ENCODE peak calls at places on chromosome X, in eight cellular contexts. T is T-helper 1 cell, M is GM03348, O is IMR-90, F is GM18507, B is AG20443, V is pons, C is immature natural killer cell. L is an unnamed sample.

GRCh38 chrX:153631346-153631745 is 15.7 kb upstream of the DUSP9 start:
- DNase-seq in F (no peak), T (no peak), O (no peak), M (no peak), V (no peak), C (no peak), B (no peak), L (no peak)

GRCh38 chrX:46374371-46374770 is 170.8 kb downstream of the ZNF674 start:
- DNase-seq in O (no peak), F (no peak), M (no peak), V (no peak), B (no peak), C (no peak), T (no peak), L (no peak)

GRCh38 chrX:1182211-1182610 is 30.2 kb downstream of the CRLF2 start:
- DNase-seq in V (no peak), O (no peak), B (no peak), T (no peak), M (no peak), C (no peak), F (no peak), L (no peak)

GRCh38 chrX:113980953-113981352 is 602.9 kb upstream of the HTR2C start:
- DNase-seq in O (no peak), B (no peak), V (peak; percentile 31), T (no peak), M (no peak), C (no peak), F (no peak), L (no peak)

GRCh38 chrX:17187301-17187836 is 187.6 kb upstream of the NHS start:
- DNase-seq in F (no peak), C (no peak), V (peak; percentile 4), B (peak; percentile 5), T (no peak), M (no peak), O (no peak), L (no peak)

GRCh38 chrX:106484233-106484632 is 127.5 kb upstream of the RADX start:
- DNase-seq in O (no peak), V (no peak), C (peak; percentile 46), T (no peak), F (peak; percentile 0), B (no peak), M (no peak), L (no peak)

GRCh38 chrX:50100188-50100587 is 100.6 kb downstream of the AKAP4 start:
- DNase-seq in O (no peak), M (peak; percentile 4), V (peak; percentile 14), T (no peak), C (peak; percentile 43), F (no peak), B (peak; percentile 8), L (no peak)

GRCh38 chrX:9352683-9353430 is 112.0 kb upstream of the TBL1X start:
- DNase-seq in T (no peak), B (peak; percentile 30), F (no peak), V (peak; percentile 48), M (peak; percentile 54), C (peak; percentile 73), O (peak; percentile 75), L (peak; percentile 9)

GRCh38 chrX:66110112-66110511 is 53.9 kb upstream of the HEPH start:
- DNase-seq in V (peak; percentile 3), C (peak; percentile 36), F (no peak), O (peak; percentile 8), B (peak; percentile 31), T (no peak), M (peak; percentile 5), L (peak; percentile 10)

GRCh38 chrX:65035451-65035779 is 59.2 kb upstream of the ZC4H2 start:
- DNase-seq in O (peak; percentile 21), F (no peak), V (no peak), B (no peak), M (peak; percentile 53), T (no peak), C (no peak), L (no peak)

GRCh38 chrX:36908801-36909403 is 99.3 kb upstream of the FAM47C start:
- DNase-seq in C (no peak), V (peak; percentile 20), T (no peak), F (no peak), B (peak; percentile 20), O (peak; percentile 29), M (peak; percentile 13), L (peak; percentile 14)

GRCh38 chrX:37958493-37959211 is 47.7 kb upstream of the SYTL5 start:
- DNase-seq in C (no peak), V (no peak), T (no peak), M (no peak), O (peak; percentile 1), F (no peak), B (peak; percentile 10), L (peak; percentile 77)

GRCh38 chrX:7574325-7574724 is 268.6 kb upstream of the VCX start:
- DNase-seq in M (peak; percentile 1), B (peak; percentile 3), F (no peak), O (no peak), T (no peak), V (no peak), C (no peak), L (peak; percentile 52)

GRCh38 chrX:136692271-136692670 is 44.3 kb downstream of the CD40LG start:
- DNase-seq in M (no peak), O (no peak), T (no peak), C (no peak), V (no peak), B (no peak), F (no peak), L (no peak)

GRCh38 chrX:135625995-135626394 is 87.4 kb upstream of the CT45A1 start:
- DNase-seq in T (no peak), C (no peak), V (peak; percentile 1), F (no peak), M (no peak), O (no peak), B (no peak), L (no peak)

GRCh38 chrX:134761788-134762187 is 103.5 kb upstream of the PLAC1 start:
- DNase-seq in C (no peak), M (peak; percentile 20), F (no peak), T (no peak), B (peak; percentile 19), O (no peak), V (no peak), L (peak; percentile 20)

GRCh38 chrX:1440506-1440905 is 12.2 kb downstream of the ASMTL start:
- DNase-seq in M (no peak), T (no peak), F (no peak), O (no peak), B (no peak), V (no peak), C (no peak), L (no peak)

GRCh38 chrX:106670631-106671030 is 55.9 kb upstream of the RNF128 start:
- DNase-seq in T (no peak), V (no peak), C (no peak), O (peak; percentile 52), B (no peak), M (peak; percentile 6), F (no peak), L (peak; percentile 18)

GRCh38 chrX:117510453-117510852 is 606.2 kb downstream of the KLHL13 start:
- DNase-seq in M (no peak), F (no peak), C (no peak), O (no peak), T (no peak), B (no peak), V (peak; percentile 58), L (no peak)

GRCh38 chrX:150570512-150570911 is 2.1 kb downstream of the MTM1 start:
- DNase-seq in B (no peak), F (no peak), M (no peak), V (no peak), T (no peak), O (no peak), C (no peak), L (no peak)

GRCh38 chrX:16822723-16823122 is 36.5 kb downstream of the TXLNG start:
- DNase-seq in M (peak; percentile 46), B (peak; percentile 66), O (peak; percentile 79), T (no peak), C (no peak), V (no peak), F (no peak), L (peak; percentile 4)

GRCh38 chrX:69424161-69424560 is 80.0 kb upstream of the NALF2 start:
- DNase-seq in V (peak; percentile 1), F (no peak), T (no peak), O (peak; percentile 16), C (no peak), B (peak; percentile 6), M (peak; percentile 16), L (no peak)

GRCh38 chrX:118254611-118255010 is 91.3 kb upstream of the WDR44 start:
- DNase-seq in V (peak; percentile 35), C (peak; percentile 18), O (peak; percentile 57), F (no peak), B (peak; percentile 31), T (no peak), M (peak; percentile 39), L (peak; percentile 33)

GRCh38 chrX:50586407-50586806 is 115.8 kb upstream of the DGKK start:
- DNase-seq in F (no peak), O (no peak), M (no peak), B (no peak), V (no peak), C (no peak), T (no peak), L (no peak)

GRCh38 chrX:143669395-143669794 is 33.5 kb upstream of the SLITRK4 start:
- DNase-seq in C (no peak), M (peak; percentile 5), F (no peak), B (peak; percentile 4), O (no peak), T (no peak), V (peak; percentile 4), L (peak; percentile 31)

GRCh38 chrX:63959975-63960374 is 175.0 kb upstream of the ARHGEF9 start:
- DNase-seq in V (no peak), C (no peak), F (no peak), M (no peak), T (no peak), B (no peak), O (no peak), L (no peak)

GRCh38 chrX:15373986-15374385 is 10.2 kb downstream of the VEGFD start:
- DNase-seq in M (no peak), V (no peak), F (no peak), T (no peak), O (peak; percentile 38), C (no peak), B (no peak), L (no peak)

GRCh38 chrX:148620023-148620422 is 119.6 kb downstream of the AFF2 start:
- DNase-seq in C (no peak), M (no peak), T (no peak), O (no peak), F (no peak), B (peak; percentile 4), V (no peak), L (peak; percentile 16)

GRCh38 chrX:31319586-31319985 is 247.7 kb upstream of the FTHL17 start:
- DNase-seq in B (no peak), C (no peak), V (no peak), M (no peak), F (no peak), O (no peak), T (no peak), L (no peak)

GRCh38 chrX:138298268-138298667 is 413.2 kb downstream of the FGF13 start:
- DNase-seq in O (no peak), B (no peak), F (no peak), C (no peak), T (no peak), V (no peak), M (peak; percentile 2), L (peak; percentile 1)

L was measured in myocyte.